ENCODE peak calls at places on chromosomes 11 and 22, in eight cellular contexts. B is kidney, Q is cardiac muscle cell, I is mesendoderm, P is spleen, A is GM23248, R is tibial nerve, N is A549. J is an unnamed sample.

GRCh38 chr11:93017821-93018690 is 48.6 kb downstream of the MTNR1B start:
- DNase-seq in B (no peak), Q (peak; percentile 65), I (peak; percentile 93), P (no peak), A (peak; percentile 67), R (no peak), N (no peak), J (no peak)

GRCh38 chr11:109221190-109221589 is 200.8 kb upstream of the C11orf87 start:
- DNase-seq in B (no peak), Q (no peak), I (no peak), P (no peak), A (no peak), R (no peak), N (no peak), J (no peak)

GRCh38 chr11:113018913-113019312 is 57.7 kb downstream of the NCAM1 start:
- DNase-seq in B (no peak), Q (no peak), I (no peak), P (no peak), A (no peak), R (no peak), N (no peak), J (no peak)

GRCh38 chr22:43270314-43270908 is 72.8 kb downstream of the SCUBE1 start:
- DNase-seq in B (no peak), Q (peak; percentile 15), I (peak; percentile 90), P (no peak), A (no peak), R (no peak), N (peak; percentile 44), J (no peak)

GRCh38 chr11:25566298-25567200 is 765.4 kb upstream of the ANO3 start:
- DNase-seq in B (no peak), Q (peak; percentile 66), I (no peak), P (no peak), A (no peak), R (peak; percentile 46), N (no peak), J (no peak)

GRCh38 chr22:17990167-17990566 is 34.2 kb downstream of the MICAL3 start:
- DNase-seq in B (no peak), Q (no peak), I (no peak), P (no peak), A (no peak), R (no peak), N (no peak), J (no peak)

GRCh38 chr11:12245091-12245490 is 132.3 kb upstream of the PARVA start:
- DNase-seq in B (no peak), Q (no peak), I (no peak), P (no peak), A (peak; percentile 75), R (no peak), N (no peak), J (no peak)

GRCh38 chr11:129881570-129882170 is 13.7 kb downstream of the NFRKB start:
- DNase-seq in B (no peak), Q (peak; percentile 40), I (peak; percentile 53), P (no peak), A (peak; percentile 56), R (no peak), N (peak; percentile 51), J (no peak)

GRCh38 chr22:45932066-45932465 is 44.9 kb downstream of the WNT7B start:
- DNase-seq in B (no peak), Q (peak; percentile 9), I (no peak), P (no peak), A (peak; percentile 66), R (no peak), N (no peak), J (no peak)

GRCh38 chr11:36280531-36280930 is 8.7 kb downstream of the COMMD9 start:
- DNase-seq in B (no peak), Q (peak; percentile 30), I (no peak), P (no peak), A (no peak), R (no peak), N (no peak), J (no peak)

GRCh38 chr11:28767574-28767973 is 659.4 kb downstream of the METTL15 start:
- DNase-seq in B (no peak), Q (peak; percentile 54), I (no peak), P (no peak), A (peak; percentile 32), R (no peak), N (no peak), J (no peak)

GRCh38 chr11:30196400-30197206 is 34.2 kb upstream of the FSHB start:
- DNase-seq in B (peak; percentile 71), Q (peak; percentile 68), I (peak; percentile 75), P (peak; percentile 74), A (peak; percentile 58), R (peak; percentile 25), N (peak; percentile 5), J (peak; percentile 43)

GRCh38 chr11:123228489-123229163 is 33.6 kb upstream of the CLMP start:
- DNase-seq in B (no peak), Q (peak; percentile 25), I (peak; percentile 84), P (no peak), A (peak; percentile 19), R (no peak), N (no peak), J (no peak)

GRCh38 chr11:21774212-21774611 is 418.7 kb upstream of the ANO5 start:
- DNase-seq in B (no peak), Q (no peak), I (no peak), P (no peak), A (no peak), R (no peak), N (no peak), J (no peak)

GRCh38 chr22:17921871-17922821 is 102.2 kb downstream of the MICAL3 start:
- DNase-seq in B (no peak), Q (no peak), I (peak; percentile 95), P (no peak), A (no peak), R (no peak), N (no peak), J (no peak)

GRCh38 chr11:33179431-33179830 is 18.2 kb upstream of the CSTF3 start:
- DNase-seq in B (no peak), Q (peak; percentile 36), I (no peak), P (no peak), A (no peak), R (no peak), N (no peak), J (no peak)

GRCh38 chr11:119415966-119416365 is 7.0 kb downstream of the THY1 start:
- DNase-seq in B (no peak), Q (no peak), I (no peak), P (no peak), A (no peak), R (no peak), N (no peak), J (no peak)

GRCh38 chr11:33701831-33702230 is 1.2 kb upstream of the C11orf91 start:
- DNase-seq in B (no peak), Q (peak; percentile 77), I (no peak), P (no peak), A (peak; percentile 93), R (no peak), N (no peak), J (no peak)

GRCh38 chr11:65077466-65077865 is 6.4 kb downstream of the CDCA5 start:
- DNase-seq in B (no peak), Q (no peak), I (peak; percentile 28), P (no peak), A (peak; percentile 38), R (no peak), N (no peak), J (no peak)

GRCh38 chr11:122601131-122602125 is 54.1 kb upstream of the UBASH3B start:
- DNase-seq in B (no peak), Q (peak; percentile 72), I (peak; percentile 51), P (no peak), A (peak; percentile 90), R (no peak), N (peak; percentile 17), J (no peak)

GRCh38 chr11:83816572-83817187 is 530.5 kb upstream of the CCDC90B start:
- DNase-seq in B (no peak), Q (peak; percentile 41), I (no peak), P (no peak), A (peak; percentile 68), R (no peak), N (peak; percentile 10), J (no peak)

DNA sequence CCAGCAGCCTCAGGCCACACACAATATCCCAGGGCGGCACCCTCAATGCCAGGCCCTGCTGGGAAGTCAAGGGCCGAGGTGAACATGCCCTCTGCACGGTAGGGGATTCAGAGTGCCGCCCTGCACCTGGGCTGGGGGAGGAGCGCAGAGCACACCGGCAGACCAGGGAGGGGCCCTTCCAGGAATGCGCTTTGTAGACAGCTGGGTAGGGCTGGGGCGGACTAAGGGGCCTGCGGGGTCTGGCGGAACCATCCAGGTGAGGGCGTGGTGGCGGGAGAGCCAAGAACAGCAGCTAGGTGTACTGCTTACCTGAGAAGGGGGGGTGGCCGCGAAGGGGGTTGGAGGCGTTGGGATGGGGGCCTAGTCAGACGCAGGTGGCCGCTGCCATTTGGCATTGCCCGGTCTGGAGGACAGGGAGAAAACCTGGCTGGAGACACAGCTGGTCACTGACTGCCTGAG is 26.0 kb downstream of the DUSP8 start:
- DNase-seq in B (peak; percentile 83), Q (no peak), I (no peak), P (no peak), A (no peak), R (no peak), N (no peak), J (no peak)
- H3K27ac ChIP-seq in B (no peak overlapping the region), Q (no peak overlapping the region), I (no peak overlapping the region), P (no peak overlapping the region), A (no peak overlapping the region), R (no peak overlapping the region), N (no peak overlapping the region), J (no peak overlapping the region)

DNA sequence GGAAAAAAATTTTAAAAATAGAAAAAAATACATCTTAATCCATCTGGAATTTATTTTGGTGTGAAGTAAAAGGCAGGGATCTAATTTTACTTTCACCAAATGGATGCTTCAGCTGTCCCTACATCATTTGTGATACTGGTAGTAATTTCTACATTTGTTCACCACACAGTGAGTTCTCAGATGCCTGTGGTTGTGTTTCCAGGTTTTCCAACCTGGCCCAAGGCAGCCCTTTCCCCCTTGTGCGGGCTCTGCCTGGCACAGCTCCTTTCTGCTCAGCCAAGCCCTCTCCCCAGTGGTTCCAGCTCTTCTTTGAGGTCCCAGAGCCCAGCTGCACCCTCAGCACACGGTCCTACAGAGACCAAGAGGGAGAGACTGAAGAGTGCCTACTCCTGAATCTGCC is 37.7 kb upstream of the KLHL35 start:
- DNase-seq in B (peak; percentile 5), Q (no peak), I (no peak), P (peak; percentile 22), A (no peak), R (no peak), N (no peak), J (no peak)
- H3K4me1 ChIP-seq in B (peaks cover 37% of the 10 kb centered on the region), Q (peaks cover 4% of the 10 kb centered on the region), I (peaks cover 12% of the 10 kb centered on the region), P (peaks cover 100% of the 10 kb centered on the region), A (peaks cover 7% of the 10 kb centered on the region), R (peaks cover 15% of the 10 kb centered on the region), N (peaks cover 7% of the 10 kb centered on the region), J (peaks cover 10% of the 10 kb centered on the region)

DNA sequence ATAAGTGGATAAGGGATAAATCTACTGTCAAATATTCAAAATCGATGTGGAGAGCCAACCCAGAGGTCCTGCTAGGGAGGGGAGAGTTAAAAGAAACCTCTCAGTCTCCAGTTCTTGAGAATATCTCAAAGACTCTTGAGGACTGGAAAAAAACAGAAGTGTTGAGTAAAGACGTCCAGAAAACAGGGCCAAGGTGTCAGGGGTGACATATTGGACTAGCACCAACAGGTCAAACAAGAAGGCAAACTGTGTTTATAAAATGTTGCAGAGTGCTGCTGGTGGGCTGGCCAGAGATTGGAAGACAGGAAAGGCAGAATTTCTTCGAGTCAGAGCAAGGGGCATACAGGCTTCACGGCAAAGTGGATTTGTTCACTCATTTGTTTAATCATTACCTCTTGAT is 33.8 kb upstream of the SMPD1 start:
- DNase-seq in B (no peak), Q (no peak), I (no peak), P (no peak), A (peak; percentile 3), R (no peak), N (no peak), J (no peak)
- H3K4me3 ChIP-seq in B (no peak overlapping the region), Q (no peak overlapping the region), I (no peak overlapping the region), P (no peak overlapping the region), A (no peak overlapping the region), R (no peak overlapping the region), N (no peak overlapping the region), J (no peak overlapping the region)

GRCh38 chr11:61833478-61833877 is 5.4 kb downstream of the FADS2 start:
- DNase-seq in B (peak; percentile 65), Q (no peak), I (no peak), P (peak; percentile 62), A (no peak), R (no peak), N (no peak), J (no peak)
- H3K27ac ChIP-seq in B (no peak overlapping the region), Q (no peak overlapping the region), I (no peak overlapping the region), P (no peak overlapping the region), A (no peak overlapping the region), R (no peak overlapping the region), N (no peak overlapping the region), J (peak overlapping the region; percentile 71)

J was measured in CD8-positive, alpha-beta memory T cell.